ENCODE peak calls at places on chromosomes 3 and 15, in five cellular contexts. One of them, this sample, is unnamed.

GRCh38 chr3:105139851-105140560 is 226.7 kb upstream of the ALCAM start:
- DNase-seq in H7: no peak
- DNase-seq in nucleus accumbens: no peak
- DNase-seq in C1 segment of cervical spinal cord: no peak
- DNase-seq in hippocampal formation: no peak
- DNase-seq in this sample: no peak

GRCh38 chr15:101406014-101406413 is 83.5 kb downstream of the PCSK6 start:
- DNase-seq in H7: no peak
- DNase-seq in nucleus accumbens: no peak
- DNase-seq in C1 segment of cervical spinal cord: no peak
- DNase-seq in hippocampal formation: no peak
- DNase-seq in this sample: no peak

GRCh38 chr3:171679011-171679492 is 131.2 kb downstream of the PLD1 start:
- DNase-seq in H7: no peak
- DNase-seq in nucleus accumbens: no peak
- DNase-seq in C1 segment of cervical spinal cord: no peak
- DNase-seq in hippocampal formation: no peak
- DNase-seq in this sample: no peak

GRCh38 chr3:99925584-99925983 is 107.9 kb downstream of the CMSS1 start:
- DNase-seq in H7: no peak
- DNase-seq in nucleus accumbens: no peak
- DNase-seq in C1 segment of cervical spinal cord: no peak
- DNase-seq in hippocampal formation: no peak
- DNase-seq in this sample: no peak

GRCh38 chr3:13266005-13266404 is 154.1 kb downstream of the NUP210 start:
- DNase-seq in H7: no peak
- DNase-seq in nucleus accumbens: no peak
- DNase-seq in C1 segment of cervical spinal cord: no peak
- DNase-seq in hippocampal formation: no peak
- DNase-seq in this sample: no peak

GRCh38 chr15:74205593-74205969 is 3.0 kb upstream of the STRA6 start:
- DNase-seq in H7: no peak
- DNase-seq in nucleus accumbens: no peak
- DNase-seq in C1 segment of cervical spinal cord: no peak
- DNase-seq in hippocampal formation: no peak
- DNase-seq in this sample: no peak

GRCh38 chr3:162643245-162643644 is 1146.6 kb downstream of the OTOL1 start:
- DNase-seq in H7: no peak
- DNase-seq in nucleus accumbens: no peak
- DNase-seq in C1 segment of cervical spinal cord: no peak
- DNase-seq in hippocampal formation: no peak
- DNase-seq in this sample: no peak

GRCh38 chr3:53080612-53081205 is 34.8 kb upstream of the SFMBT1 start:
- DNase-seq in H7: no peak
- DNase-seq in nucleus accumbens: no peak
- DNase-seq in C1 segment of cervical spinal cord: no peak
- DNase-seq in hippocampal formation: no peak
- DNase-seq in this sample: no peak

GRCh38 chr3:46838301-46838700 is 24.9 kb downstream of the MYL3 start:
- DNase-seq in H7: no peak
- DNase-seq in nucleus accumbens: no peak
- DNase-seq in C1 segment of cervical spinal cord: no peak
- DNase-seq in hippocampal formation: no peak
- DNase-seq in this sample: no peak

GRCh38 chr3:170739410-170739809 is 130.6 kb downstream of the RPL22L1 start:
- DNase-seq in H7: no peak
- DNase-seq in nucleus accumbens: no peak
- DNase-seq in C1 segment of cervical spinal cord: no peak
- DNase-seq in hippocampal formation: no peak
- DNase-seq in this sample: no peak

GRCh38 chr3:99929409-99930139 is 111.9 kb downstream of the CMSS1 start:
- DNase-seq in H7: no peak
- DNase-seq in nucleus accumbens: no peak
- DNase-seq in C1 segment of cervical spinal cord: no peak
- DNase-seq in hippocampal formation: no peak
- DNase-seq in this sample: no peak

GRCh38 chr3:58120075-58120812 is 90.5 kb downstream of the DNASE1L3 start:
- DNase-seq in H7: no peak
- DNase-seq in nucleus accumbens: no peak
- DNase-seq in C1 segment of cervical spinal cord: no peak
- DNase-seq in hippocampal formation: no peak
- DNase-seq in this sample: no peak

GRCh38 chr3:38397320-38397719 is 50.7 kb downstream of the XYLB start:
- DNase-seq in H7: peak; percentile 68
- DNase-seq in nucleus accumbens: no peak
- DNase-seq in C1 segment of cervical spinal cord: no peak
- DNase-seq in hippocampal formation: no peak
- DNase-seq in this sample: no peak

GRCh38 chr3:64489361-64490044 is 198.3 kb downstream of the ADAMTS9 start:
- DNase-seq in H7: peak; percentile 93
- DNase-seq in nucleus accumbens: peak; percentile 47
- DNase-seq in C1 segment of cervical spinal cord: no peak
- DNase-seq in hippocampal formation: no peak
- DNase-seq in this sample: no peak

GRCh38 chr3:189334064-189334920 is 162.5 kb downstream of the TPRG1 start:
- DNase-seq in H7: no peak
- DNase-seq in nucleus accumbens: no peak
- DNase-seq in C1 segment of cervical spinal cord: no peak
- DNase-seq in hippocampal formation: no peak
- DNase-seq in this sample: no peak

GRCh38 chr3:48642605-48643004 is 7.3 kb upstream of the SLC26A6 start:
- DNase-seq in H7: no peak
- DNase-seq in nucleus accumbens: no peak
- DNase-seq in C1 segment of cervical spinal cord: no peak
- DNase-seq in hippocampal formation: no peak
- DNase-seq in this sample: no peak

GRCh38 chr3:94543161-94543560 is 480.3 kb downstream of the NSUN3 start:
- DNase-seq in H7: no peak
- DNase-seq in nucleus accumbens: no peak
- DNase-seq in C1 segment of cervical spinal cord: no peak
- DNase-seq in hippocampal formation: no peak
- DNase-seq in this sample: no peak

GRCh38 chr15:29343229-29343628 is 73.6 kb upstream of the NSMCE3 start:
- DNase-seq in H7: peak; percentile 44
- DNase-seq in nucleus accumbens: no peak
- DNase-seq in C1 segment of cervical spinal cord: no peak
- DNase-seq in hippocampal formation: no peak
- DNase-seq in this sample: no peak

GRCh38 chr3:195003006-195003892 is 267.7 kb downstream of the XXYLT1 start:
- DNase-seq in H7: no peak
- DNase-seq in nucleus accumbens: peak; percentile 19
- DNase-seq in C1 segment of cervical spinal cord: no peak
- DNase-seq in hippocampal formation: peak; percentile 16
- DNase-seq in this sample: peak; percentile 22

GRCh38 chr3:54755746-54756145 is 172.1 kb downstream of the LRTM1 start:
- DNase-seq in H7: no peak
- DNase-seq in nucleus accumbens: no peak
- DNase-seq in C1 segment of cervical spinal cord: no peak
- DNase-seq in hippocampal formation: no peak
- DNase-seq in this sample: no peak

GRCh38 chr3:150784747-150785125 is 21.8 kb upstream of the SIAH2 start:
- DNase-seq in H7: no peak
- DNase-seq in nucleus accumbens: no peak
- DNase-seq in C1 segment of cervical spinal cord: no peak
- DNase-seq in hippocampal formation: no peak
- DNase-seq in this sample: no peak

GRCh38 chr15:52068004-52068403 is 44.6 kb downstream of the BCL2L10 start:
- DNase-seq in H7: no peak
- DNase-seq in nucleus accumbens: no peak
- DNase-seq in C1 segment of cervical spinal cord: no peak
- DNase-seq in hippocampal formation: no peak
- DNase-seq in this sample: no peak

GRCh38 chr3:45259144-45259543 is 33.1 kb upstream of the TMEM158 start:
- DNase-seq in H7: no peak
- DNase-seq in nucleus accumbens: no peak
- DNase-seq in C1 segment of cervical spinal cord: no peak
- DNase-seq in hippocampal formation: no peak
- DNase-seq in this sample: no peak

GRCh38 chr3:139197251-139197650 is 146.6 kb upstream of the MRPS22 start:
- DNase-seq in H7: no peak
- DNase-seq in nucleus accumbens: no peak
- DNase-seq in C1 segment of cervical spinal cord: no peak
- DNase-seq in hippocampal formation: no peak
- DNase-seq in this sample: no peak

GRCh38 chr3:161975201-161975600 is 478.6 kb downstream of the OTOL1 start:
- DNase-seq in H7: no peak
- DNase-seq in nucleus accumbens: no peak
- DNase-seq in C1 segment of cervical spinal cord: no peak
- DNase-seq in hippocampal formation: no peak
- DNase-seq in this sample: no peak

GRCh38 chr3:100103558-100104441 is 10.5 kb downstream of the FILIP1L start:
- DNase-seq in H7: no peak
- DNase-seq in nucleus accumbens: no peak
- DNase-seq in C1 segment of cervical spinal cord: no peak
- DNase-seq in hippocampal formation: no peak
- DNase-seq in this sample: no peak

GRCh38 chr15:59457103-59457502 is 19.1 kb downstream of the FAM81A start:
- DNase-seq in H7: no peak
- DNase-seq in nucleus accumbens: no peak
- DNase-seq in C1 segment of cervical spinal cord: no peak
- DNase-seq in hippocampal formation: no peak
- DNase-seq in this sample: no peak

GRCh38 chr3:156582784-156583183 is 27.9 kb upstream of the SSR3 start:
- DNase-seq in H7: no peak
- DNase-seq in nucleus accumbens: no peak
- DNase-seq in C1 segment of cervical spinal cord: no peak
- DNase-seq in hippocampal formation: no peak
- DNase-seq in this sample: no peak

GRCh38 chr15:60255390-60255789 is 142.4 kb downstream of the ANXA2 start:
- DNase-seq in H7: no peak
- DNase-seq in nucleus accumbens: no peak
- DNase-seq in C1 segment of cervical spinal cord: no peak
- DNase-seq in hippocampal formation: no peak
- DNase-seq in this sample: peak; percentile 6

GRCh38 chr3:165383381-165383780 is 187.2 kb upstream of the SLITRK3 start:
- DNase-seq in H7: no peak
- DNase-seq in nucleus accumbens: no peak
- DNase-seq in C1 segment of cervical spinal cord: no peak
- DNase-seq in hippocampal formation: no peak
- DNase-seq in this sample: no peak

GRCh38 chr3:143565943-143566342 is 282.3 kb downstream of the SLC9A9 start:
- DNase-seq in H7: no peak
- DNase-seq in nucleus accumbens: no peak
- DNase-seq in C1 segment of cervical spinal cord: no peak
- DNase-seq in hippocampal formation: no peak
- DNase-seq in this sample: peak; percentile 8

GRCh38 chr15:75368689-75369239 is 357 bp upstream of the MAN2C1 start:
- DNase-seq in H7: peak; percentile 60
- DNase-seq in nucleus accumbens: no peak
- DNase-seq in C1 segment of cervical spinal cord: no peak
- DNase-seq in hippocampal formation: no peak
- DNase-seq in this sample: no peak

GRCh38 chr3:30354972-30355371 is 251.4 kb upstream of the TGFBR2 start:
- DNase-seq in H7: no peak
- DNase-seq in nucleus accumbens: no peak
- DNase-seq in C1 segment of cervical spinal cord: no peak
- DNase-seq in hippocampal formation: no peak
- DNase-seq in this sample: no peak

GRCh38 chr3:52892290-52892624 is 5.1 kb downstream of the STIMATE start:
- DNase-seq in H7: no peak
- DNase-seq in nucleus accumbens: no peak
- DNase-seq in C1 segment of cervical spinal cord: no peak
- DNase-seq in hippocampal formation: no peak
- DNase-seq in this sample: no peak